ENCODE peak calls at places on chromosomes 11 and 22, in five cellular contexts. H is HepG2, N is transverse colon, J is K562, D is SK-N-SH. Z is an unnamed sample.
A peak's percentile ranks its signal among the peaks of the same experiment; 100 is the strongest.

GRCh38 chr11:80844110-80844509 is 1403.3 kb upstream of the TENM4 start:
- DNase-seq in H (no peak), N (no peak), J (no peak), D (no peak), Z (no peak)

GRCh38 chr11:119729581-119730346 is 764 bp upstream of the NECTIN1 start:
- DNase-seq in H (no peak), N (peak; percentile 77), J (no peak), D (peak; percentile 85), Z (no peak)

GRCh38 chr22:30333707-30334087 is 7.0 kb upstream of the TBC1D10A start:
- DNase-seq in H (no peak), N (no peak), J (no peak), D (no peak), Z (no peak)

GRCh38 chr11:43866520-43866919 is 14.1 kb upstream of the ALKBH3 start:
- DNase-seq in H (no peak), N (no peak), J (no peak), D (no peak), Z (no peak)

GRCh38 chr22:42967933-42968332 is 47.0 kb downstream of the PACSIN2 start:
- DNase-seq in H (no peak), N (peak; percentile 58), J (peak; percentile 48), D (no peak), Z (no peak)

GRCh38 chr11:16297332-16297731 is 59.0 kb downstream of the SOX6 start:
- DNase-seq in H (no peak), N (no peak), J (peak; percentile 10), D (no peak), Z (no peak)

GRCh38 chr11:101129203-101129943 is at the start of gene PGR:
- DNase-seq in H (no peak), N (peak; percentile 39), J (peak; percentile 35), D (peak; percentile 15), Z (peak; percentile 62)

GRCh38 chr11:66070604-66071325 is 693 bp downstream of the PACS1 start:
- DNase-seq in H (no peak), N (peak; percentile 43), J (peak; percentile 74), D (peak; percentile 74), Z (peak; percentile 91)

GRCh38 chr11:61611309-61611708 is 30.4 kb upstream of the SYT7 start:
- DNase-seq in H (no peak), N (no peak), J (no peak), D (no peak), Z (no peak)

GRCh38 chr22:50705219-50705691 is 32.6 kb downstream of the SHANK3 start:
- DNase-seq in H (no peak), N (no peak), J (peak; percentile 62), D (peak; percentile 88), Z (no peak)

GRCh38 chr11:116823031-116823843 is at the start of gene APOA4:
- DNase-seq in H (no peak), N (no peak), J (no peak), D (no peak), Z (no peak)

GRCh38 chr11:113316251-113316650 is 1.9 kb downstream of the TTC12 start:
- DNase-seq in H (no peak), N (no peak), J (no peak), D (no peak), Z (no peak)

GRCh38 chr22:22558972-22559603 is at the start of gene PRAME:
- DNase-seq in H (peak; percentile 79), N (peak; percentile 72), J (peak; percentile 100), D (peak; percentile 88), Z (no peak)

GRCh38 chr11:110892741-110893285 is 180.6 kb upstream of the ARHGAP20 start:
- DNase-seq in H (no peak), N (no peak), J (no peak), D (no peak), Z (no peak)

GRCh38 chr22:43260818-43261217 is 73.9 kb upstream of the TTLL12 start:
- DNase-seq in H (no peak), N (no peak), J (no peak), D (no peak), Z (no peak)

GRCh38 chr11:27294654-27295053 is 68.4 kb downstream of the CCDC34 start:
- DNase-seq in H (no peak), N (peak; percentile 17), J (no peak), D (no peak), Z (no peak)

GRCh38 chr22:33652596-33652995 is 267.7 kb downstream of the LARGE1 start:
- DNase-seq in H (peak; percentile 72), N (no peak), J (no peak), D (no peak), Z (no peak)

GRCh38 chr22:17205432-17205831 is 13.8 kb downstream of the ADA2 start:
- DNase-seq in H (no peak), N (no peak), J (no peak), D (no peak), Z (no peak)

GRCh38 chr11:46463701-46464100 is 72.1 kb upstream of the CHRM4 start:
- DNase-seq in H (no peak), N (no peak), J (no peak), D (no peak), Z (no peak)

GRCh38 chr11:130181295-130182272 is 22.0 kb downstream of the ST14 start:
- DNase-seq in H (peak; percentile 99), N (peak; percentile 84), J (no peak), D (no peak), Z (no peak)

GRCh38 chr11:86117706-86118050 is 48.8 kb upstream of the PICALM start:
- DNase-seq in H (no peak), N (no peak), J (no peak), D (no peak), Z (no peak)

GRCh38 chr22:21951931-21952465 is 650 bp downstream of the PPM1F start:
- DNase-seq in H (no peak), N (peak; percentile 44), J (no peak), D (peak; percentile 59), Z (peak; percentile 89)

GRCh38 chr22:50306753-50307749 is at the start of gene PLXNB2:
- DNase-seq in H (peak; percentile 68), N (peak; percentile 85), J (peak; percentile 80), D (peak; percentile 96), Z (peak; percentile 82)

GRCh38 chr11:107857550-107858216 is 904 bp downstream of the SLC35F2 start:
- DNase-seq in H (no peak), N (no peak), J (no peak), D (no peak), Z (no peak)

GRCh38 chr22:21778705-21779363 is 43.2 kb upstream of the YPEL1 start:
- DNase-seq in H (no peak), N (no peak), J (peak; percentile 84), D (no peak), Z (no peak)

GRCh38 chr11:130358398-130358797 is 43.7 kb upstream of the ZBTB44 start:
- DNase-seq in H (no peak), N (no peak), J (no peak), D (no peak), Z (no peak)

GRCh38 chr11:43268161-43268560 is 43.6 kb upstream of the API5 start:
- DNase-seq in H (no peak), N (no peak), J (no peak), D (no peak), Z (no peak)

GRCh38 chr22:24760708-24761306 is 13.7 kb downstream of the PIWIL3 start:
- DNase-seq in H (no peak), N (no peak), J (no peak), D (no peak), Z (no peak)

GRCh38 chr22:35352214-35353111 is 28.4 kb upstream of the HMOX1 start:
- DNase-seq in H (peak; percentile 45), N (peak; percentile 80), J (no peak), D (no peak), Z (peak; percentile 79)

GRCh38 chr22:20436309-20437252 is 1.0 kb downstream of the SCARF2 start:
- DNase-seq in H (no peak), N (no peak), J (peak; percentile 95), D (peak; percentile 90), Z (no peak)
- TF ChIP-seq POLR2AphosphoS5 in H (no peak), N (no peak), J (no peak), D (no peak), Z (no peak)

GRCh38 chr22:37198290-37199102 is 10.4 kb upstream of the C1QTNF6 start:
- DNase-seq in H (peak; percentile 80), N (peak; percentile 94), J (peak; percentile 73), D (peak; percentile 88), Z (peak; percentile 98)
- TF ChIP-seq EP300 in H (no peak), N (no peak), J (no peak), D (no peak), Z (no peak)

GRCh38 chr22:46740910-46741785 is 3.1 kb upstream of the CERK start:
- DNase-seq in H (no peak), N (no peak), J (no peak), D (no peak), Z (no peak)

GRCh38 chr22:46744581-46744980 is 6.5 kb upstream of the CERK start:
- DNase-seq in H (peak; percentile 81), N (peak; percentile 86), J (no peak), D (no peak), Z (no peak)

GRCh38 chr22:46738961-46739870 is 1.2 kb upstream of the CERK start:
- DNase-seq in H (peak; percentile 75), N (peak; percentile 86), J (no peak), D (no peak), Z (no peak)

GRCh38 chr22:46742576-46743221 is 4.6 kb upstream of the CERK start:
- DNase-seq in H (no peak), N (peak; percentile 72), J (no peak), D (no peak), Z (no peak)

DNA sequence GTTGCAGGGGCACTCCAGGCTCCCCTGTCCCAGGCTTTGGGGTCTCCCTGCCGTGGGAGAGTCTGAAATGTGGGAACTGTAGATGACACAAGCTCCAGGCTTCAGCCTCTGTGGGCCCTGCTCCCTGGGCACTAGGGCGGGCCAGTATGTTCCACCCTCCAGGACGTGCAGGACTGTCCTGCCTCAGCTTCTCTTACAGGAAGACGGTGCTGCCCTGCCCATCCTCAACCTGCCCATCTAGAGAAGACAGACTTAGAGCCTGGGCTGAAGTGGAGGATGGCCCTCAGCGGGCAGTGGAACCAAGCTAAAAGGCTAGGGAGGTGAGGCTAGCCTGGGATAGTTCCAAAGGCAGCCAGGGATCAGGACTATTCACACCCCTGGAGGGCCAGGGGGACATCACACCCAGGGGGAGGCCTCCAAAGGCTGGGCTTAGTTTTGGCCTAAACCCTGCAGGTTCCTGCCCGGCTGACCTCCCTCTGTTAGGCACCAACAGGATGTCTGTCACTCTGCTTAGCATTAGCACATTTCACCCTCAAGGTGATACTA is 4.0 kb upstream of the CERK start:
- DNase-seq in H (no peak), N (no peak), J (no peak), D (no peak), Z (no peak)
- TF ChIP-seq CTCF in H (no peak), N (no peak), J (no peak), D (no peak), Z (no peak)

DNA sequence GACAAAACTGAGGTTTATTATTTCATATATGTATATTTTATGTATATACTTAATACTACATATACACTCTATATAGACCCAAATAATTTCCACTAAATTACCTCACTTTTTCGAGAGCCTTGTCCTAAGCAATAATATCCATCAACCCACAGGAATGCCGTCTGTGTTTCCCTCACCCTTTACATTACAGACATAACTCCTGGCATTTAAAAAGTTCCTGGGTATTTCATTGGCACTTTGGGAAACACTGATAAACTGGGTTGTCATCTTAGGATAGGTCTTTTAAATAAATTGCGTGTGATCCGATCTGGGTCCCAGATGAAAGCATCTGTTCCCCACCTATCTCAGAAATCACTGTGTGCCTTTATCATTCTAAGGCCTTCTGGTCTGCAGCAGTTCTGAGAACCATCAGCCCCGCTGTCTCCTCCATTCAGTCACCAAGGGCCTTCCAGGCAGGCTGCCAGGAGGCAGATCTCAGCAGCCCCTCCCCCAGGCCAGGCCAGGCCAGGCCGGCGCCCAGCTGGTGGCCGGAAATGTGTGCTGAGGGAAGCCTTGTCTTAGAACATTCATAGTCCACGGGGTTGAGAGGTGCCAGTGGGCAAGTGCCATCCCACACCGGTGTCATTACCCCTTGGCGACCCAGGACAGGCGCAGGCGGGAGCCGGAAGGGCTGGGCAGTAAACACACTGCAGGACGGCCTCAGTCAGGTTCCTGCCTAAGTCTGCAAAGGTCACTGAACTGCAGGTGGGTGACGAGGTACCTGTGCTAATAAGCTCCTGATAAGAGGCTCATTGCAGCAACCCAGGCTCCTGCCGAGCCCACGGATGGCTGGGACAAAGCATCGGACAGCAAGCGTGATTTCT is 3.3 kb downstream of the FGF19 start:
- DNase-seq in H (peak; percentile 66), N (no peak), J (peak; percentile 76), D (peak; percentile 91), Z (peak; percentile 72)
- TF ChIP-seq POLR2AphosphoS5 in H (no peak), N (no peak), J (no peak), D (no peak), Z (no peak)

Z was measured in upper lobe of left lung.